ENCODE peak calls at places on chromosome 17, in seven cellular contexts. One of them, this sample, is unnamed.

GRCh38 chr17:41678411-41678906 is 10.2 kb upstream of the EIF1 start:
- DNase-seq in stimulated activated CD8-positive, alpha-beta memory T cell treated with anti-CD3 and anti-CD28 coated beads, Interleukin-7, amount 100 ng/mL, for 48 hours: no peak
- DNase-seq in T-helper 1 cell: no peak
- DNase-seq in iris pigment epithelial cell: peak; percentile 17
- DNase-seq in activated CD8-positive, alpha-beta memory T cell treated with anti-CD3 and anti-CD28 coated beads for 1 hour: no peak
- DNase-seq in stimulated activated CD4-positive, alpha-beta T cell treated with anti-CD3 and anti-CD28 coated beads, Interleukin-2, amount 100 ng/mL, for 48 hours: no peak
- DNase-seq in activated T-cell treated with anti-CD3 and anti-CD28 coated beads, Interleukin-2, amount 50 U/mL, for 72 hours: no peak
- DNase-seq in this sample: no peak

GRCh38 chr17:40070895-40071719 is 8.3 kb downstream of the THRA start:
- DNase-seq in activated CD8-positive, alpha-beta memory T cell treated with anti-CD3 and anti-CD28 coated beads for 1 hour: no peak
- DNase-seq in T-helper 1 cell: no peak
- DNase-seq in stimulated activated CD4-positive, alpha-beta T cell treated with anti-CD3 and anti-CD28 coated beads, Interleukin-2, amount 100 ng/mL, for 48 hours: no peak
- DNase-seq in iris pigment epithelial cell: no peak
- DNase-seq in stimulated activated CD8-positive, alpha-beta memory T cell treated with anti-CD3 and anti-CD28 coated beads, Interleukin-7, amount 100 ng/mL, for 48 hours: no peak
- DNase-seq in activated T-cell treated with anti-CD3 and anti-CD28 coated beads, Interleukin-2, amount 50 U/mL, for 72 hours: no peak
- DNase-seq in this sample: no peak

GRCh38 chr17:45052052-45052772 is 780 bp upstream of the DCAKD start:
- DNase-seq in activated CD8-positive, alpha-beta memory T cell treated with anti-CD3 and anti-CD28 coated beads for 1 hour: no peak
- DNase-seq in iris pigment epithelial cell: peak; percentile 59
- DNase-seq in stimulated activated CD8-positive, alpha-beta memory T cell treated with anti-CD3 and anti-CD28 coated beads, Interleukin-7, amount 100 ng/mL, for 48 hours: peak; percentile 37
- DNase-seq in T-helper 1 cell: peak; percentile 87
- DNase-seq in activated T-cell treated with anti-CD3 and anti-CD28 coated beads, Interleukin-2, amount 50 U/mL, for 72 hours: peak; percentile 60
- DNase-seq in stimulated activated CD4-positive, alpha-beta T cell treated with anti-CD3 and anti-CD28 coated beads, Interleukin-2, amount 100 ng/mL, for 48 hours: peak; percentile 34
- DNase-seq in this sample: no peak

GRCh38 chr17:5757306-5757907 is 173.1 kb upstream of the NLRP1 start:
- DNase-seq in T-helper 1 cell: no peak
- DNase-seq in stimulated activated CD4-positive, alpha-beta T cell treated with anti-CD3 and anti-CD28 coated beads, Interleukin-2, amount 100 ng/mL, for 48 hours: no peak
- DNase-seq in iris pigment epithelial cell: no peak
- DNase-seq in activated CD8-positive, alpha-beta memory T cell treated with anti-CD3 and anti-CD28 coated beads for 1 hour: no peak
- DNase-seq in stimulated activated CD8-positive, alpha-beta memory T cell treated with anti-CD3 and anti-CD28 coated beads, Interleukin-7, amount 100 ng/mL, for 48 hours: no peak
- DNase-seq in activated T-cell treated with anti-CD3 and anti-CD28 coated beads, Interleukin-2, amount 50 U/mL, for 72 hours: no peak
- DNase-seq in this sample: no peak

GRCh38 chr17:81706757-81707624 is 3.8 kb downstream of the MRPL12 start:
- DNase-seq in stimulated activated CD8-positive, alpha-beta memory T cell treated with anti-CD3 and anti-CD28 coated beads, Interleukin-7, amount 100 ng/mL, for 48 hours: no peak
- DNase-seq in stimulated activated CD4-positive, alpha-beta T cell treated with anti-CD3 and anti-CD28 coated beads, Interleukin-2, amount 100 ng/mL, for 48 hours: no peak
- DNase-seq in iris pigment epithelial cell: no peak
- DNase-seq in activated T-cell treated with anti-CD3 and anti-CD28 coated beads, Interleukin-2, amount 50 U/mL, for 72 hours: no peak
- DNase-seq in T-helper 1 cell: no peak
- DNase-seq in activated CD8-positive, alpha-beta memory T cell treated with anti-CD3 and anti-CD28 coated beads for 1 hour: no peak
- DNase-seq in this sample: no peak

GRCh38 chr17:66467766-66468165 is 165.4 kb downstream of the PRKCA start:
- DNase-seq in stimulated activated CD4-positive, alpha-beta T cell treated with anti-CD3 and anti-CD28 coated beads, Interleukin-2, amount 100 ng/mL, for 48 hours: no peak
- DNase-seq in iris pigment epithelial cell: no peak
- DNase-seq in T-helper 1 cell: no peak
- DNase-seq in activated CD8-positive, alpha-beta memory T cell treated with anti-CD3 and anti-CD28 coated beads for 1 hour: no peak
- DNase-seq in activated T-cell treated with anti-CD3 and anti-CD28 coated beads, Interleukin-2, amount 50 U/mL, for 72 hours: no peak
- DNase-seq in stimulated activated CD8-positive, alpha-beta memory T cell treated with anti-CD3 and anti-CD28 coated beads, Interleukin-7, amount 100 ng/mL, for 48 hours: no peak
- DNase-seq in this sample: no peak

GRCh38 chr17:14307560-14308024 is 6.7 kb downstream of the HS3ST3B1 start:
- DNase-seq in activated CD8-positive, alpha-beta memory T cell treated with anti-CD3 and anti-CD28 coated beads for 1 hour: no peak
- DNase-seq in T-helper 1 cell: no peak
- DNase-seq in stimulated activated CD4-positive, alpha-beta T cell treated with anti-CD3 and anti-CD28 coated beads, Interleukin-2, amount 100 ng/mL, for 48 hours: no peak
- DNase-seq in activated T-cell treated with anti-CD3 and anti-CD28 coated beads, Interleukin-2, amount 50 U/mL, for 72 hours: no peak
- DNase-seq in iris pigment epithelial cell: peak; percentile 89
- DNase-seq in stimulated activated CD8-positive, alpha-beta memory T cell treated with anti-CD3 and anti-CD28 coated beads, Interleukin-7, amount 100 ng/mL, for 48 hours: no peak
- DNase-seq in this sample: no peak

GRCh38 chr17:38352245-38353083 is 820 bp downstream of the SOCS7 start:
- DNase-seq in iris pigment epithelial cell: peak; percentile 43
- DNase-seq in stimulated activated CD8-positive, alpha-beta memory T cell treated with anti-CD3 and anti-CD28 coated beads, Interleukin-7, amount 100 ng/mL, for 48 hours: no peak
- DNase-seq in activated CD8-positive, alpha-beta memory T cell treated with anti-CD3 and anti-CD28 coated beads for 1 hour: no peak
- DNase-seq in stimulated activated CD4-positive, alpha-beta T cell treated with anti-CD3 and anti-CD28 coated beads, Interleukin-2, amount 100 ng/mL, for 48 hours: peak; percentile 15
- DNase-seq in T-helper 1 cell: peak; percentile 12
- DNase-seq in activated T-cell treated with anti-CD3 and anti-CD28 coated beads, Interleukin-2, amount 50 U/mL, for 72 hours: peak; percentile 22
- DNase-seq in this sample: no peak

This sample was measured in GOT3.